ENCODE peak calls at places on chromosomes 6 and 20, in eight cellular contexts. P, K, J, Y, F, N, I and E are unnamed samples. For H3K4me1, the result is how much of the 10 kb centered on the place peaks cover.

GRCh38 chr6:48101277-48101676 is 9.7 kb downstream of the PTCHD4 start:
- DNase-seq in K (no peak), F (no peak), Y (no peak), N (no peak), P (no peak), I (no peak), J (no peak), E (no peak)

GRCh38 chr6:38143191-38144154 is 323.9 kb downstream of the ZFAND3 start:
- DNase-seq in J (no peak), N (no peak), K (no peak), F (no peak), Y (no peak), P (no peak), I (no peak), E (no peak)

GRCh38 chr20:36830791-36831691 is 44.9 kb upstream of the TLDC2 start:
- DNase-seq in P (no peak), J (peak), F (no peak), N (peak), K (no peak), Y (peak), I (peak), E (no peak)

GRCh38 chr6:132931937-132932336 is 117.6 kb downstream of the RPS12 start:
- DNase-seq in J (no peak), N (no peak), Y (no peak), I (no peak), F (no peak), P (no peak), K (no peak), E (no peak)

GRCh38 chr6:160013987-160014868 is 45.3 kb downstream of the IGF2R start:
- DNase-seq in K (no peak), J (no peak), P (no peak), Y (no peak), F (no peak), I (no peak), N (no peak), E (peak)

GRCh38 chr6:111721677-111722219 is 116.1 kb upstream of the TRAF3IP2 start:
- DNase-seq in P (peak), F (peak), K (peak), J (no peak), Y (peak), N (no peak), I (no peak), E (peak)

GRCh38 chr6:28161410-28162079 is 19.9 kb downstream of the ZKSCAN8 start:
- DNase-seq in J (peak), F (peak), N (peak), Y (peak), P (peak), K (peak), I (peak), E (peak)

GRCh38 chr6:106324726-106325335 is 729 bp downstream of the ATG5 start:
- DNase-seq in F (no peak), K (no peak), N (no peak), Y (no peak), P (no peak), I (no peak), J (no peak), E (no peak)

GRCh38 chr6:9197726-9198125 is 762.4 kb upstream of the SLC35B3 start:
- DNase-seq in K (no peak), I (no peak), F (no peak), N (no peak), J (no peak), P (no peak), Y (no peak), E (no peak)

GRCh38 chr6:160387887-160388286 is 39.7 kb downstream of the SLC22A3 start:
- DNase-seq in P (no peak), F (no peak), K (no peak), Y (no peak), N (no peak), J (peak), I (no peak), E (no peak)

GRCh38 chr6:3383525-3383924 is 73.3 kb downstream of the SLC22A23 start:
- DNase-seq in F (no peak), K (no peak), N (no peak), I (no peak), P (no peak), Y (no peak), J (peak), E (no peak)

GRCh38 chr20:14512856-14513255 is 175.4 kb upstream of the FLRT3 start:
- DNase-seq in I (no peak), N (no peak), F (no peak), P (no peak), Y (no peak), K (no peak), J (no peak), E (no peak)

GRCh38 chr20:31517373-31517772 is 3.1 kb downstream of the HM13 start:
- DNase-seq in N (peak), I (no peak), K (peak), J (no peak), Y (no peak), F (no peak), P (peak), E (no peak)

GRCh38 chr20:25198663-25199363 is 3.3 kb downstream of the ENTPD6 start:
- DNase-seq in K (no peak), Y (no peak), P (no peak), F (no peak), N (no peak), J (no peak), I (no peak), E (no peak)

GRCh38 chr6:103193413-103193812 is 1666.3 kb downstream of the HACE1 start:
- DNase-seq in J (no peak), P (no peak), Y (no peak), K (no peak), I (no peak), F (no peak), N (no peak), E (no peak)

GRCh38 chr6:96301781-96302180 is 219.8 kb upstream of the UFL1 start:
- DNase-seq in P (no peak), Y (no peak), K (peak), I (no peak), N (no peak), F (no peak), J (no peak), E (no peak)

GRCh38 chr6:39899540-39900295 is 34.5 kb downstream of the MOCS1 start:
- DNase-seq in J (no peak), Y (no peak), I (no peak), N (no peak), F (no peak), P (no peak), K (no peak), E (no peak)

GRCh38 chr20:32444474-32445220 is 86.5 kb downstream of the ASXL1 start:
- DNase-seq in P (no peak), K (no peak), I (no peak), J (peak), F (no peak), Y (no peak), N (no peak), E (no peak)

GRCh38 chr20:62352402-62353288 is 14.5 kb downstream of the LAMA5 start:
- DNase-seq in N (peak), K (peak), J (peak), F (no peak), I (no peak), P (peak), Y (peak), E (no peak)

GRCh38 chr6:444653-445275 is 53.2 kb downstream of the IRF4 start:
- DNase-seq in K (no peak), I (no peak), F (no peak), P (no peak), Y (no peak), N (no peak), J (no peak), E (peak)

GRCh38 chr6:110307368-110307767 is 50.8 kb downstream of the METTL24 start:
- DNase-seq in F (no peak), Y (no peak), N (no peak), J (no peak), K (no peak), I (no peak), P (no peak), E (no peak)

GRCh38 chr6:112216699-112217551 is 37.4 kb downstream of the LAMA4 start:
- DNase-seq in F (no peak), Y (no peak), P (no peak), J (no peak), N (no peak), I (no peak), K (peak), E (no peak)

GRCh38 chr6:151004415-151005024 is 139.0 kb downstream of the MTHFD1L start:
- DNase-seq in J (peak), K (peak), F (no peak), N (peak), I (no peak), P (peak), Y (no peak), E (no peak)

GRCh38 chr6:501891-502601 is 110.5 kb downstream of the IRF4 start:
- DNase-seq in I (no peak), J (no peak), N (no peak), K (peak), F (peak), Y (no peak), P (no peak), E (peak)

GRCh38 chr6:162856885-162857284 is 129.1 kb downstream of the PACRG start:
- DNase-seq in J (no peak), F (no peak), I (no peak), P (peak), Y (no peak), N (peak), K (peak), E (no peak)

GRCh38 chr6:160260283-160261119 is 1.9 kb upstream of the SLC22A2 start:
- DNase-seq in P (no peak), Y (no peak), K (no peak), I (no peak), F (no peak), J (no peak), N (no peak), E (no peak)

GRCh38 chr6:98239057-98239456 is 595.3 kb upstream of the POU3F2 start:
- DNase-seq in N (no peak), Y (no peak), P (no peak), J (no peak), F (no peak), K (no peak), I (no peak), E (no peak)

GRCh38 chr6:17167327-17167979 is 65.6 kb downstream of the STMND1 start:
- DNase-seq in P (peak), J (no peak), I (peak), N (peak), Y (no peak), F (no peak), K (peak), E (no peak)

GRCh38 chr20:38094968-38095689 is 61.6 kb downstream of the RPRD1B start:
- DNase-seq in F (no peak), I (no peak), K (no peak), N (peak), J (no peak), P (no peak), Y (no peak), E (no peak)

GRCh38 chr6:155089746-155090145 is 94.6 kb downstream of the TIAM2 start:
- DNase-seq in I (no peak), Y (no peak), P (no peak), K (no peak), F (no peak), N (no peak), J (no peak), E (no peak)

GRCh38 chr6:166004491-166005275 is 163.0 kb downstream of the TBXT start:
- DNase-seq in P (no peak), Y (no peak), K (no peak), J (no peak), N (no peak), F (no peak), I (no peak), E (no peak)

GRCh38 chr6:56570434-56571359 is 72.0 kb downstream of the DST start:
- DNase-seq in N (no peak), Y (no peak), K (peak), I (no peak), J (no peak), P (peak), F (peak), E (peak)

DNA sequence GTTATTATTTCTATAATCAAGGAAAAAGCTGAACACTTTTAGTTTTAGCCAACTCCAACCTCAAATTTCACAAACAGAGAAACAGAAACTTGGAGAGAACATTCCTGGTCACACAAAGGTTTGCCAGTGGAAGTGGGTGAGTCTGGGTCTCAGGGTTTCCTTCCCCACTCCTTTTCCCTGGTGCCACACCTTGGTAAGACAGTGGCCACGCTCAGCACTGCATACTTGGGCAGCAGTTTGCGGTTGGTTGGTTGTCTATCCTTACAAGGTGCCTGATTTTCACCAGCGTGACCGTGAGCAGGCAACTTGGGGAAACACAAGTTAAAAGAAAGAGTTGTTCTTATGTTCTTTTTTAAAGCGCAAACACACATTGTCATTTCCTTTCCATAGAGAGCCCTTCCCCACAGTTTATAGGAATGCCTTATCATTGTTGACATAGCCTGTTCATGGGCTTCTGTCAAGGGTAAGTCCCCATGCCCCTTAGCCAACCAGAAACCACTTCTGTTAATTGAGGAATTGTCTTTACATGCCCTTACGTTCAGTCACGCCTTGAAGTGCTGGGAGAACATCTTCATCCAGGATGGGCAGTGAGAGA is 82.2 kb downstream of the RIN2 start:
- DNase-seq in F (no peak), I (no peak), K (no peak), N (no peak), J (no peak), Y (no peak), P (no peak), E (no peak)
- H3K27ac ChIP-seq in F (no peak), I (no peak), K (no peak), N (no peak), J (no peak), Y (no peak), P (no peak), E (no peak)

DNA sequence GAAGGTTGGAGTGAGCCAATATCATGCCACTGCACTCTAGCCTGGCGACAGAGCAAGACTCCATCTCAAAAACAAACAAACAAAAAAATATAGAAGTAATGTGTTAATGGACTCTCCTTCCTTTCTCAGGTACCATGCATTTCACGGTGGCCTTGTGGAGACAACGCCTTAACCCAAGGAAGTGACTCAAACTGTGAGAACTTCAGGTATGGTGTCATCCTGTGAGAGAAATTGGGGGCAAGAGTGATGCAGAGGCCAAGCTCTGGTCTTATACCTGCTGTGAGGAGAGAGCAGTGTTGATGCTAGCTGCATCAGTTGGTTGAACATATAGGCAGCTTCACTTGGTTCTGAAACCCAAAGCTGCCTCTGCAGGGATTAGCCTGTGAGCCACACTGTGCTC is 6.2 kb downstream of the ITCH start:
- DNase-seq in K (no peak), P (no peak), F (no peak), N (no peak), J (no peak), I (no peak), Y (no peak), E (peak)
- H3K4me1 ChIP-seq in K (under half), P (under half), F (under half), N (under half), J (under half), I (under half), Y (under half), E (under half)

DNA sequence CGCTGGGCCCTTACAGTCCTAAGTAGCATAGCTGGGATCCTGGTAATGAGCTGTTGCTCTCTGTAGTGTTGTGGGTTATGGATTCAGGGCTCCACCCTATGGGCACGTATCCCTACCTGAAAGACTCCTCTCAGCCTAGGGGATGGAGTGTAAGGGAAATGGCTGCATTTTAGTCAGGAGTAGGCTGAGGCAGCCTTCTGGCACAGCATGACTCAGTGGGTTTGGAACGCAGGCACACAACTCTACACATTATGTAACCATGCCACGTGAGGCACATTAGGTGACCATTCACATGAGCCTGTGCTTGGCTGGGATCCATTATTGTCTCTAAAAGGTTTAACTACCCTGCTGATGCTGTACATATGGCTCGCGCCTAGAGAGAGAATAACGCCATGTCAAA is 27.8 kb downstream of the HDDC2 start:
- DNase-seq in F (no peak), N (peak), Y (no peak), P (no peak), J (no peak), K (no peak), I (no peak), E (no peak)
- H3K4me3 ChIP-seq in F (no peak), N (no peak), Y (no peak), P (no peak), J (no peak), K (no peak), I (no peak), E (no peak)

GRCh38 chr20:50165687-50166554 is 12.4 kb upstream of the PEDS1 start:
- DNase-seq in F (peak), K (peak), P (peak), N (peak), Y (peak), I (peak), J (peak), E (peak)
- H3K27ac ChIP-seq in F (no peak), K (peak), P (peak), N (peak), Y (peak), I (peak), J (peak), E (no peak)

GRCh38 chr20:60200305-60200918 is 242.2 kb downstream of the CDH26 start:
- DNase-seq in P (no peak), K (no peak), N (no peak), Y (no peak), I (no peak), J (no peak), F (no peak), E (no peak)
- H3K4me1 ChIP-seq in P (under half), K (under half), N (under half), Y (under half), I (under half), J (under half), F (under half), E (under half)

DNA sequence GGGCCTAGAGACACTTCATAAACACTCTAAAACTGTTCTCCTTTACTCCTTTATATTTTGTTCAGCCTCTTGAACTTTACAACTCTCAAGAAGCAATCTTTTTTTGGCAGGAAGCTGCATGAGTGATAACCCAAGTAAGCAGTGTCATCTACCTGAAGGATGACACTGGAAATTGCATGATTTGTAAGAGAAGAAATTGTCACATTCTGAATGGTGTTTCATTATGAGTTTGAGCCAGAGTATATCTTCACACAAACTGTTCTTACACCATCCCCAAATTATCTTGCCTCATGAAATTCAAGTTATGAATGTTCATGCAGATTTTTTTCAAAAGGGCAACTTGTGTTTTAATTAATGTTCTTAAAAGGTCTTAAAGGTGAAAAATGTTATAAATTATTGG is 799.3 kb downstream of the TBC1D32 start:
- DNase-seq in K (no peak), J (no peak), Y (no peak), P (no peak), F (no peak), I (no peak), N (no peak), E (no peak)
- H3K4me3 ChIP-seq in K (no peak), J (no peak), Y (no peak), P (no peak), F (no peak), I (no peak), N (no peak), E (no peak)

GRCh38 chr6:5457983-5458683 is 196.8 kb downstream of the FARS2 start:
- DNase-seq in K (no peak), J (no peak), Y (no peak), N (peak), P (no peak), I (peak), F (no peak), E (no peak)
- H3K27ac ChIP-seq in K (no peak), J (no peak), Y (no peak), N (no peak), P (no peak), I (no peak), F (no peak), E (no peak)

DNA sequence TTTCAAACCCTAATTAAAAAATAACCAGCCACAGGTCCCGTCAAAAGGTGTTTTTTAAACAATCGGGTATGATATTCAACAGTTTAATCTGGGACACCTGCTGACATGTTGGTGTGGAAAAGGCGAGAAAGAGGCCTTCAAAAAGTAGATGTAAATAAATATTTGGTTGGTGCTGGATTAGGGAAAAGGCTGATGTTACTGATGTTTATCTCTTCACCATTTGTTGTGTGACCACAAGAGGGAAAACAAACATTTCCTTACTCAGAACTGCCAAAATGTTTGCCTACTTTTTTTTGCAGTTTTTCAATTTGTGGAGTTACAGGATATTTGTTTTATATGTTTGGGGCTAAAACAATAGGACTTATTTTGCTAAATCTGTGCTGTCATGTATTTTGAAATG is 745 bp downstream of the SASH1 start:
- DNase-seq in N (no peak), I (no peak), K (no peak), F (no peak), J (no peak), P (no peak), Y (no peak), E (no peak)
- H3K4me1 ChIP-seq in N (half or more), I (under half), K (under half), F (under half), J (under half), P (under half), Y (under half), E (under half)